ENCODE peak calls at places on chromosomes 16 and 17, in four cellular contexts. N is heart left ventricle, C is left ventricle myocardium inferior, T is AG04450. M is an unnamed sample.

GRCh38 chr17:19744492-19744891 is 3.6 kb downstream of the ALDH3A1 start:
- DNase-seq in T (no peak), C (no peak), N (no peak), M (no peak)

GRCh38 chr16:71712501-71712900 is 12.0 kb downstream of the PHLPP2 start:
- DNase-seq in T (no peak), N (no peak), C (no peak), M (no peak)

GRCh38 chr17:9845306-9845705 is 19.6 kb downstream of the GLP2R start:
- DNase-seq in T (no peak), C (no peak), N (no peak), M (peak; percentile 14)

GRCh38 chr17:82901356-82901755 is 61.5 kb upstream of the ZNF750 start:
- DNase-seq in C (no peak), T (no peak), N (no peak), M (no peak)

GRCh38 chr17:75105269-75106080 is 4.3 kb upstream of the ARMC7 start:
- DNase-seq in N (no peak), T (no peak), C (no peak), M (peak; percentile 63)

GRCh38 chr16:12544477-12545291 is 259.0 kb downstream of the CPPED1 start:
- DNase-seq in N (no peak), C (no peak), T (no peak), M (no peak)

GRCh38 chr17:74332763-74333220 is 6.8 kb downstream of the KIF19 start:
- DNase-seq in N (no peak), T (no peak), C (no peak), M (no peak)

GRCh38 chr16:27640277-27640600 is 90.3 kb downstream of the KATNIP start:
- DNase-seq in C (no peak), T (no peak), N (no peak), M (peak; percentile 87)

GRCh38 chr16:78045865-78046581 is 23.7 kb downstream of the CLEC3A start:
- DNase-seq in C (peak; percentile 60), N (peak; percentile 76), T (peak; percentile 4), M (peak; percentile 43)

GRCh38 chr17:73645050-73645871 is 1.0 kb upstream of the SDK2 start:
- DNase-seq in T (no peak), C (peak; percentile 60), N (peak; percentile 61), M (peak; percentile 74)

GRCh38 chr16:85615014-85615851 is 2.1 kb downstream of the GSE1 start:
- DNase-seq in T (no peak), C (peak; percentile 56), N (peak; percentile 47), M (peak; percentile 99)

GRCh38 chr16:85615852-85616607 is 2.9 kb downstream of the GSE1 start:
- DNase-seq in C (peak; percentile 71), T (peak; percentile 51), N (peak; percentile 77), M (peak; percentile 72)

GRCh38 chr16:85612801-85613608 is at the start of gene GSE1:
- DNase-seq in T (no peak), N (peak; percentile 96), C (peak; percentile 93), M (peak; percentile 96)

GRCh38 chr16:85613609-85614337 is 651 bp downstream of the GSE1 start:
- DNase-seq in N (peak; percentile 77), T (no peak), C (peak; percentile 76), M (peak; percentile 36)

GRCh38 chr16:85614338-85615013 is 1.4 kb downstream of the GSE1 start:
- DNase-seq in C (no peak), T (no peak), N (no peak), M (peak; percentile 27)
- TF ChIP-seq CTCF in C (no peak), T (no peak), N (no peak), M (no peak)

GRCh38 chr17:36182176-36183000 is 6.0 kb upstream of the TBC1D3B start:
- DNase-seq in T (no peak), C (no peak), N (peak; percentile 34), M (peak; percentile 18)
- TF ChIP-seq CTCF in T (peak; percentile 22), C (no peak), N (no peak), M (no peak)

GRCh38 chr17:57278740-57279387 is 22.5 kb downstream of the MSI2 start:
- DNase-seq in T (no peak), N (no peak), C (no peak), M (no peak)
- TF ChIP-seq CTCF in T (no peak), N (no peak), C (no peak), M (no peak)

GRCh38 chr17:18089613-18090012 is 1.9 kb downstream of the DRG2 start:
- DNase-seq in C (no peak), T (no peak), N (no peak), M (no peak)

GRCh38 chr17:18094409-18094807 is 6.7 kb downstream of the DRG2 start:
- DNase-seq in C (no peak), N (no peak), T (no peak), M (no peak)

GRCh38 chr17:18087610-18088491 is at the start of gene DRG2:
- DNase-seq in C (peak; percentile 92), N (peak; percentile 93), T (peak; percentile 76), M (peak; percentile 90)

GRCh38 chr17:18099516-18099915 is 9.0 kb upstream of the MYO15A start:
- DNase-seq in N (no peak), T (no peak), C (no peak), M (no peak)

GRCh38 chr17:18093616-18094408 is 6.1 kb downstream of the DRG2 start:
- DNase-seq in T (peak; percentile 26), C (peak; percentile 74), N (peak; percentile 75), M (peak; percentile 87)
- TF ChIP-seq CTCF in T (peak; percentile 56), C (peak; percentile 43), N (peak; percentile 26), M (peak; percentile 47)